ENCODE peak calls at places on chromosome 3, in seven cellular contexts. F is SJSA1; A is heart right ventricle; E is CD4-positive, alpha-beta memory T cell; K is neuronal stem cell; B is naive thymus-derived CD4-positive, alpha-beta T cell; N is uterus. D is an unnamed sample. For H3K9me3 and H3K36me3, the result is how much of the 10 kb centered on the place peaks cover.

GRCh38 chr3:32454111-32454510 is 48.5 kb downstream of the CMTM6 start:
- DNase-seq in F (no peak), A (no peak), E (no peak), K (no peak), B (no peak), N (no peak), D (no peak)

GRCh38 chr3:125087768-125088391 is 32.1 kb upstream of the HEG1 start:
- DNase-seq in F (peak), A (no peak), E (no peak), K (no peak), B (no peak), N (no peak), D (no peak)

GRCh38 chr3:127078626-127079025 is 95.7 kb downstream of the PLXNA1 start:
- DNase-seq in F (no peak), A (no peak), E (no peak), K (no peak), B (no peak), N (no peak), D (no peak)

GRCh38 chr3:4864503-4864902 is 114.7 kb upstream of the BHLHE40 start:
- DNase-seq in F (no peak), A (no peak), E (no peak), K (no peak), B (no peak), N (no peak), D (no peak)

GRCh38 chr3:172591876-172592771 is 68.9 kb upstream of the TNFSF10 start:
- DNase-seq in F (peak), A (no peak), E (peak), K (no peak), B (peak), N (no peak), D (no peak)

GRCh38 chr3:66472313-66473134 is 28.3 kb downstream of the LRIG1 start:
- DNase-seq in F (peak), A (no peak), E (no peak), K (no peak), B (no peak), N (no peak), D (peak)

GRCh38 chr3:173742491-173742890 is 344.9 kb downstream of the NLGN1 start:
- DNase-seq in F (no peak), A (no peak), E (no peak), K (no peak), B (no peak), N (no peak), D (no peak)

GRCh38 chr3:6799264-6799915 is 61.5 kb upstream of the GRM7 start:
- DNase-seq in F (no peak), A (peak), E (no peak), K (peak), B (no peak), N (no peak), D (no peak)

GRCh38 chr3:149004622-149005021 is 13.3 kb downstream of the GYG1 start:
- DNase-seq in F (no peak), A (no peak), E (no peak), K (no peak), B (no peak), N (no peak), D (no peak)

GRCh38 chr3:10023587-10024310 is 2.5 kb upstream of the FANCD2 start:
- DNase-seq in F (no peak), A (no peak), E (no peak), K (no peak), B (no peak), N (no peak), D (no peak)

GRCh38 chr3:55615694-55616310 is 128.7 kb upstream of the WNT5A start:
- DNase-seq in F (no peak), A (no peak), E (no peak), K (no peak), B (no peak), N (no peak), D (no peak)

GRCh38 chr3:147120029-147120428 is 286.3 kb downstream of the ZIC4 start:
- DNase-seq in F (peak), A (no peak), E (no peak), K (no peak), B (no peak), N (no peak), D (no peak)

GRCh38 chr3:162285252-162285651 is 788.6 kb downstream of the OTOL1 start:
- DNase-seq in F (no peak), A (peak), E (no peak), K (no peak), B (no peak), N (no peak), D (no peak)

GRCh38 chr3:86731501-86731901 is 259.4 kb downstream of the VGLL3 start:
- DNase-seq in F (no peak), A (no peak), E (no peak), K (no peak), B (no peak), N (no peak), D (no peak)

GRCh38 chr3:64063207-64063981 is 40.1 kb upstream of the PSMD6 start:
- DNase-seq in F (peak), A (no peak), E (no peak), K (no peak), B (no peak), N (no peak), D (no peak)

GRCh38 chr3:172918165-172918564 is 167.6 kb downstream of the ECT2 start:
- DNase-seq in F (peak), A (no peak), E (no peak), K (no peak), B (no peak), N (no peak), D (peak)

GRCh38 chr3:48989126-48989795 is 780 bp upstream of the P4HTM start:
- DNase-seq in F (no peak), A (no peak), E (no peak), K (no peak), B (no peak), N (no peak), D (no peak)

GRCh38 chr3:62951037-62951613 is 75.9 kb upstream of the CADPS start:
- DNase-seq in F (no peak), A (no peak), E (no peak), K (no peak), B (no peak), N (no peak), D (no peak)

GRCh38 chr3:147389265-147390175 is 16.8 kb downstream of the ZIC4 start:
- DNase-seq in F (no peak), A (no peak), E (no peak), K (no peak), B (no peak), N (no peak), D (no peak)

GRCh38 chr3:88957751-88958452 is 149.5 kb upstream of the EPHA3 start:
- DNase-seq in F (peak), A (no peak), E (no peak), K (no peak), B (no peak), N (no peak), D (no peak)

GRCh38 chr3:134392336-134392983 is 18.2 kb upstream of the AMOTL2 start:
- DNase-seq in F (no peak), A (peak), E (no peak), K (no peak), B (no peak), N (no peak), D (no peak)

GRCh38 chr3:567488-568173 is 371.1 kb downstream of the CHL1 start:
- DNase-seq in F (no peak), A (no peak), E (no peak), K (no peak), B (no peak), N (no peak), D (no peak)

GRCh38 chr3:46375814-46376213 is 5.1 kb downstream of the CCR5 start:
- DNase-seq in F (no peak), A (no peak), E (no peak), K (no peak), B (no peak), N (no peak), D (no peak)

GRCh38 chr3:73727117-73727802 is 102.5 kb upstream of the PDZRN3 start:
- DNase-seq in F (peak), A (no peak), E (no peak), K (peak), B (no peak), N (peak), D (peak)

GRCh38 chr3:150729682-150730360 is 26.1 kb upstream of the ERICH6 start:
- DNase-seq in F (no peak), A (no peak), E (no peak), K (no peak), B (no peak), N (no peak), D (no peak)

GRCh38 chr3:114179575-114179974 is 723 bp upstream of the DRD3 start:
- DNase-seq in F (no peak), A (no peak), E (no peak), K (no peak), B (no peak), N (no peak), D (peak)

GRCh38 chr3:140910860-140911259 is 30.8 kb upstream of the SLC25A36 start:
- DNase-seq in F (no peak), A (no peak), E (no peak), K (peak), B (no peak), N (no peak), D (no peak)

GRCh38 chr3:193680220-193680619 is 87.2 kb downstream of the OPA1 start:
- DNase-seq in F (peak), A (no peak), E (no peak), K (no peak), B (no peak), N (no peak), D (no peak)

GRCh38 chr3:71602256-71602655 is 18.7 kb upstream of the FOXP1 start:
- DNase-seq in F (no peak), A (no peak), E (no peak), K (no peak), B (no peak), N (no peak), D (no peak)

GRCh38 chr3:131804565-131805133 is 230.2 kb downstream of the CPNE4 start:
- DNase-seq in F (no peak), A (peak), E (no peak), K (no peak), B (no peak), N (no peak), D (peak)

GRCh38 chr3:138433892-138434275 is 532 bp upstream of the ESYT3 start:
- DNase-seq in F (no peak), A (no peak), E (no peak), K (no peak), B (no peak), N (no peak), D (no peak)

GRCh38 chr3:46982581-46982980 is 3.1 kb downstream of the NBEAL2 start:
- DNase-seq in F (no peak), A (no peak), E (no peak), K (no peak), B (no peak), N (no peak), D (no peak)

GRCh38 chr3:81744366-81744765 is 17.1 kb downstream of the GBE1 start:
- DNase-seq in F (peak), A (peak), E (no peak), K (no peak), B (no peak), N (peak), D (peak)

GRCh38 chr3:99246010-99246654 is 344.6 kb upstream of the DCBLD2 start:
- DNase-seq in F (no peak), A (no peak), E (no peak), K (no peak), B (no peak), N (no peak), D (no peak)

GRCh38 chr3:126339466-126339865 is 17.7 kb downstream of the KLF15 start:
- DNase-seq in F (no peak), A (no peak), E (no peak), K (no peak), B (no peak), N (no peak), D (no peak)

GRCh38 chr3:42673082-42673481 is 12.3 kb upstream of the KLHL40 start:
- DNase-seq in F (no peak), A (no peak), E (no peak), K (no peak), B (no peak), N (no peak), D (no peak)

GRCh38 chr3:183328164-183328563 is 75.1 kb downstream of the B3GNT5 start:
- DNase-seq in F (no peak), A (no peak), E (no peak), K (no peak), B (no peak), N (no peak), D (no peak)

GRCh38 chr3:71219744-71220638 is 363.5 kb downstream of the FOXP1 start:
- DNase-seq in F (no peak), A (no peak), E (no peak), K (no peak), B (no peak), N (no peak), D (no peak)

GRCh38 chr3:183591881-183592521 is 36.5 kb upstream of the KLHL6 start:
- DNase-seq in F (no peak), A (no peak), E (peak), K (no peak), B (no peak), N (no peak), D (no peak)

GRCh38 chr3:126858887-126859286 is 124.0 kb upstream of the PLXNA1 start:
- DNase-seq in F (peak), A (no peak), E (no peak), K (no peak), B (no peak), N (no peak), D (peak)

GRCh38 chr3:185236969-185237368 is 16.9 kb downstream of the EHHADH start:
- DNase-seq in F (no peak), A (no peak), E (no peak), K (no peak), B (no peak), N (no peak), D (no peak)
- H3K9me3 ChIP-seq in F (under half), A (half or more), E (under half), K (under half), B (under half), N (under half), D (under half)

GRCh38 chr3:122533931-122534334 is 19.2 kb upstream of the KPNA1 start:
- DNase-seq in F (peak), A (no peak), E (no peak), K (no peak), B (no peak), N (no peak), D (peak)

GRCh38 chr3:122535964-122536363 is 21.2 kb upstream of the KPNA1 start:
- DNase-seq in F (no peak), A (no peak), E (no peak), K (no peak), B (no peak), N (no peak), D (no peak)

GRCh38 chr3:122533480-122533879 is 18.7 kb upstream of the KPNA1 start:
- DNase-seq in F (no peak), A (no peak), E (no peak), K (no peak), B (no peak), N (no peak), D (no peak)

GRCh38 chr3:122536634-122537033 is 21.9 kb upstream of the KPNA1 start:
- DNase-seq in F (no peak), A (no peak), E (no peak), K (no peak), B (no peak), N (no peak), D (no peak)
- H3K36me3 ChIP-seq in F (under half), A (under half), E (half or more), K (half or more), B (half or more), N (under half), D (half or more)

GRCh38 chr3:177713921-177714900 is 516.9 kb upstream of the TBL1XR1 start:
- DNase-seq in F (no peak), A (no peak), E (no peak), K (no peak), B (no peak), N (no peak), D (no peak)
- H3K9me3 ChIP-seq in F (under half), A (under half), E (under half), K (under half), B (under half), N (under half), D (under half)

GRCh38 chr3:16297991-16298885 is 33.2 kb downstream of the OXNAD1 start:
- DNase-seq in F (no peak), A (no peak), E (no peak), K (no peak), B (no peak), N (no peak), D (no peak)
- H3K36me3 ChIP-seq in F (under half), A (under half), E (under half), K (half or more), B (under half), N (under half), D (under half)

GRCh38 chr3:166519443-166519842 is 682.2 kb upstream of the BCHE start:
- DNase-seq in F (no peak), A (no peak), E (no peak), K (no peak), B (no peak), N (no peak), D (no peak)

GRCh38 chr3:166518040-166518439 is 680.8 kb upstream of the BCHE start:
- DNase-seq in F (no peak), A (no peak), E (no peak), K (no peak), B (no peak), N (no peak), D (no peak)
- H3K9me3 ChIP-seq in F (under half), A (under half), E (under half), K (under half), B (under half), N (under half), D (under half)

DNA sequence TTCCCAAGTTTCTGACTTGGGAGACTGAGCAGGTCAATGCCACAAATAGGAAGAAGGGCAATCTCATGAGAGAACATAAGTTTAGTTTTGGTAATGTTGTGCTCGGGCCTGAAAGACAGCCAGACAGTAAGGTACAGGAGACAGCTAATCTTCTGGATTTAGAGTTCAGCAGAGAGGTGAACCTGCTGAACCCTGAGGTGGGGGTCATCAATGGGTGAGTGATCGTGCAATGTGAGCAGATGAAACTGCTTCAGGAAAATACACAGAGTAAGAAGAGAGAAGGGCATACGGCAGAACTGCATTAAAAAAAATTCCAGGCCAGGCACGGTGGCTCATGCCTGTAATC is 23.3 kb downstream of the RUBCN start:
- DNase-seq in F (no peak), A (peak), E (no peak), K (no peak), B (no peak), N (no peak), D (no peak)
- H3K36me3 ChIP-seq in F (under half), A (under half), E (under half), K (under half), B (under half), N (under half), D (under half)

D was measured in MG63.